ENCODE peak calls at places on chromosomes 4 and X, in nine cellular contexts. Q is OCI-M1; Y is AG08396; H is central memory CD4-positive, alpha-beta T cell; W is effector memory CD4-positive, alpha-beta T cell; Z is left colon; T is activated CD8-positive, alpha-beta memory T cell treated with anti-CD3 and anti-CD28 coated beads, Interleukin-2, amount 10 ng/mL, durations not matched to agents 7 days and 5 days; P is germinal center; S is tibial nerve. D is an unnamed sample.

GRCh38 chrX:57172544-57172943 is 35.3 kb upstream of the SPIN2A start:
- DNase-seq in W (no peak), Q (no peak), P (no peak), H (no peak), T (no peak), Y (no peak), Z (no peak), S (no peak), D (no peak)

GRCh38 chr4:153750197-153750817 is 9.5 kb downstream of the RNF175 start:
- DNase-seq in Q (peak), T (peak), Z (no peak), Y (peak), S (no peak), W (no peak), H (peak), P (peak), D (peak)

GRCh38 chrX:16436348-16437188 is 213.4 kb upstream of the S100G start:
- DNase-seq in S (peak), W (peak), P (peak), Z (peak), H (peak), T (peak), Q (peak), Y (peak), D (peak)

GRCh38 chr4:184250795-184251679 is 33.4 kb upstream of the ENPP6 start:
- DNase-seq in Q (peak), Z (no peak), P (peak), W (no peak), Y (peak), H (peak), S (no peak), T (peak), D (no peak)

GRCh38 chrX:41336447-41336846 is 2.5 kb downstream of the DDX3X start:
- DNase-seq in H (no peak), W (no peak), Q (no peak), P (no peak), S (no peak), Y (no peak), Z (no peak), T (peak), D (no peak)

GRCh38 chr4:41214158-41215146 is at the start of gene APBB2:
- DNase-seq in P (peak), H (peak), S (peak), Z (peak), T (peak), W (no peak), Y (peak), Q (no peak), D (peak)

GRCh38 chr4:7649741-7650531 is 215.2 kb upstream of the PSAPL1 start:
- DNase-seq in S (no peak), T (peak), H (peak), W (peak), Y (peak), P (no peak), Z (no peak), Q (peak), D (no peak)

GRCh38 chrX:22652596-22652995 is 347.2 kb upstream of the DDX53 start:
- DNase-seq in P (no peak), Z (peak), T (no peak), Q (peak), H (no peak), S (no peak), Y (peak), W (no peak), D (no peak)

GRCh38 chr4:86498560-86499166 is 95.5 kb upstream of the PTPN13 start:
- DNase-seq in Z (no peak), Y (peak), H (peak), S (no peak), W (no peak), P (peak), T (no peak), Q (peak), D (no peak)

D was measured in T-helper 2 cell.